ENCODE peak calls at places on chromosomes 16 and 17, in five cellular contexts. E is esophagus squamous epithelium, I is astrocyte of the hippocampus, D is tibial artery, A is kidney glomerular epithelial cell. K is an unnamed sample.
A peak's percentile ranks its signal among the peaks of the same experiment; 100 is the strongest.

GRCh38 chr17:43669971-43670644 is 8.4 kb upstream of the MEOX1 start:
- DNase-seq in E (no peak), I (peak; percentile 56), A (peak; percentile 80), D (no peak), K (no peak)

GRCh38 chr16:50153648-50154368 is 702 bp downstream of the TENT4B start:
- DNase-seq in A (no peak), D (no peak), I (no peak), E (no peak), K (no peak)

GRCh38 chr17:7651097-7651958 is 602 bp downstream of the ATP1B2 start:
- DNase-seq in D (no peak), E (no peak), I (peak; percentile 25), A (no peak), K (no peak)

GRCh38 chr17:18182190-18182977 is 1.2 kb upstream of the ALKBH5 start:
- DNase-seq in D (peak; percentile 72), I (no peak), E (no peak), A (no peak), K (no peak)

GRCh38 chr16:19743816-19744159 is 25.7 kb downstream of the IQCK start:
- DNase-seq in A (no peak), E (no peak), I (no peak), D (no peak), K (no peak)

GRCh38 chr17:48002920-48003685 is 32.2 kb downstream of the CDK5RAP3 start:
- DNase-seq in A (no peak), E (no peak), I (peak; percentile 70), D (no peak), K (no peak)

GRCh38 chr16:46801428-46802049 is 29.4 kb downstream of the C16orf87 start:
- DNase-seq in A (peak; percentile 31), I (peak; percentile 38), E (no peak), D (no peak), K (no peak)

GRCh38 chr17:58531661-58532554 is 17.5 kb upstream of the MTMR4 start:
- DNase-seq in D (peak; percentile 80), A (no peak), E (no peak), I (peak; percentile 80), K (no peak)

GRCh38 chr16:85258616-85259015 is 146.3 kb upstream of the CIBAR2 start:
- DNase-seq in A (no peak), D (no peak), I (no peak), E (no peak), K (no peak)